ENCODE peak calls at places on chromosome 15, in nine cellular contexts. X is spleen, T is GM20000, L is heart left ventricle, R is osteocyte, I is transverse colon, W is cardiac fibroblast, F is AG04450, A is Calu3. O is an unnamed sample.

GRCh38 chr15:71411538-71412482 is 296.5 kb downstream of the THSD4 start:
- DNase-seq in R (no peak), W (peak), L (peak), F (no peak), A (peak), T (no peak), I (peak), X (no peak), O (no peak)

GRCh38 chr15:98884894-98885293 is 122.7 kb downstream of the PGPEP1L start:
- DNase-seq in W (no peak), I (no peak), R (no peak), L (no peak), T (no peak), F (no peak), X (no peak), A (no peak), O (no peak)

GRCh38 chr15:101810451-101810850 is 1.6 kb upstream of the OR4F15 start:
- DNase-seq in T (no peak), R (no peak), L (no peak), A (no peak), X (no peak), W (no peak), I (no peak), F (no peak), O (no peak)

GRCh38 chr15:65163041-65163440 is 22.1 kb downstream of the CLPX start:
- DNase-seq in T (no peak), A (no peak), X (no peak), L (no peak), R (no peak), W (no peak), I (no peak), F (no peak), O (no peak)

GRCh38 chr15:41474941-41475340 is 18.7 kb upstream of the ITPKA start:
- DNase-seq in X (no peak), T (no peak), R (no peak), F (no peak), A (no peak), L (no peak), W (no peak), I (peak), O (no peak)

GRCh38 chr15:65783872-65784271 is 8.2 kb downstream of the DENND4A start:
- DNase-seq in L (no peak), W (no peak), A (no peak), X (no peak), R (no peak), I (no peak), T (no peak), F (no peak), O (no peak)

GRCh38 chr15:29740692-29741311 is 81.5 kb downstream of the TJP1 start:
- DNase-seq in X (no peak), I (no peak), R (no peak), L (no peak), W (no peak), T (no peak), A (no peak), F (no peak), O (no peak)

GRCh38 chr15:40826123-40827075 is 2.1 kb downstream of the PPP1R14D start:
- DNase-seq in T (no peak), X (no peak), R (no peak), L (no peak), I (no peak), F (no peak), W (no peak), A (no peak), O (no peak)

GRCh38 chr15:64507293-64507802 is 47.0 kb downstream of the ZNF609 start:
- DNase-seq in A (peak), L (peak), I (peak), R (no peak), X (peak), T (peak), F (peak), W (peak), O (peak)

GRCh38 chr15:70140543-70141375 is 43.0 kb upstream of the TLE3 start:
- DNase-seq in R (no peak), F (no peak), I (no peak), W (peak), T (peak), A (peak), L (no peak), X (no peak), O (no peak)

GRCh38 chr15:93603550-93603949 is 514.5 kb upstream of the RGMA start:
- DNase-seq in T (no peak), A (no peak), F (no peak), X (no peak), R (no peak), W (no peak), L (no peak), I (no peak), O (no peak)

GRCh38 chr15:86624261-86625036 is 544.8 kb downstream of the AGBL1 start:
- DNase-seq in T (no peak), A (peak), L (peak), R (no peak), F (no peak), W (peak), X (no peak), I (peak), O (peak)

GRCh38 chr15:82132742-82133141 is 86.9 kb upstream of the MEX3B start:
- DNase-seq in W (peak), F (peak), T (no peak), R (no peak), A (no peak), I (no peak), L (no peak), X (no peak), O (no peak)

GRCh38 chr15:91311986-91312385 is 211.9 kb downstream of the SV2B start:
- DNase-seq in T (no peak), R (no peak), L (no peak), X (no peak), I (no peak), W (no peak), A (no peak), F (no peak), O (no peak)

GRCh38 chr15:98647026-98647773 is 1.1 kb upstream of the IGF1R start:
- DNase-seq in R (peak), X (peak), I (peak), A (peak), W (peak), L (peak), F (no peak), T (peak), O (peak)

GRCh38 chr15:86743283-86743903 is 663.7 kb downstream of the AGBL1 start:
- DNase-seq in T (no peak), W (no peak), R (no peak), A (peak), F (no peak), X (no peak), I (peak), L (no peak), O (peak)

GRCh38 chr15:59244337-59244736 is 37.7 kb downstream of the LDHAL6B start:
- DNase-seq in L (no peak), F (no peak), W (no peak), I (no peak), R (no peak), T (peak), X (no peak), A (peak), O (no peak)

GRCh38 chr15:72118400-72118978 is at the start of gene SENP8:
- DNase-seq in I (no peak), W (no peak), F (no peak), A (no peak), T (peak), X (no peak), R (no peak), L (no peak), O (peak)

GRCh38 chr15:29945943-29946591 is 123.8 kb upstream of the TJP1 start:
- DNase-seq in F (no peak), W (peak), I (no peak), R (no peak), T (no peak), A (no peak), X (no peak), L (no peak), O (no peak)

GRCh38 chr15:45543051-45543450 is 20.5 kb upstream of the SLC30A4 start:
- DNase-seq in I (no peak), W (no peak), R (no peak), T (no peak), L (no peak), A (no peak), F (no peak), X (no peak), O (no peak)

GRCh38 chr15:43105077-43105769 is 615 bp downstream of the UBR1 start:
- DNase-seq in R (no peak), A (peak), X (no peak), T (peak), L (no peak), F (no peak), W (no peak), I (peak), O (no peak)

GRCh38 chr15:56837281-56837680 is 81.2 kb upstream of the TCF12 start:
- DNase-seq in T (no peak), I (no peak), A (no peak), W (peak), L (no peak), R (no peak), X (no peak), F (peak), O (no peak)

GRCh38 chr15:23866832-23867231 is 179.7 kb upstream of the NDN start:
- DNase-seq in L (no peak), I (no peak), X (no peak), F (no peak), W (no peak), A (no peak), T (no peak), R (no peak), O (no peak)

GRCh38 chr15:96333194-96334016 is 2.9 kb downstream of the NR2F2 start:
- DNase-seq in I (peak), X (no peak), T (peak), W (peak), A (peak), L (no peak), F (no peak), R (no peak), O (peak)

GRCh38 chr15:25900901-25901300 is 37.8 kb upstream of the ATP10A start:
- DNase-seq in L (no peak), A (no peak), T (no peak), X (no peak), R (no peak), F (no peak), W (peak), I (no peak), O (no peak)

GRCh38 chr15:35134269-35134668 is 49.2 kb upstream of the NANOGP8 start:
- DNase-seq in F (no peak), A (no peak), I (no peak), X (no peak), W (no peak), T (no peak), L (no peak), R (no peak), O (no peak)

GRCh38 chr15:58438956-58439355 is 7.2 kb downstream of the LIPC start:
- DNase-seq in I (peak), T (peak), W (peak), A (peak), X (no peak), L (peak), F (peak), R (no peak), O (peak)

GRCh38 chr15:63192604-63193206 is 3.3 kb downstream of the RAB8B start:
- DNase-seq in L (no peak), X (no peak), F (no peak), R (no peak), A (no peak), I (no peak), W (no peak), T (no peak), O (no peak)

GRCh38 chr15:70765504-70766281 is 2.3 kb upstream of the UACA start:
- DNase-seq in I (no peak), F (no peak), W (peak), L (no peak), A (no peak), R (no peak), X (no peak), T (no peak), O (no peak)

GRCh38 chr15:70264014-70264492 is 166.3 kb upstream of the TLE3 start:
- DNase-seq in I (no peak), R (no peak), L (peak), A (no peak), F (no peak), W (peak), X (peak), T (no peak), O (peak)

GRCh38 chr15:57797608-57798267 is 91.2 kb downstream of the POLR2M start:
- DNase-seq in L (no peak), W (no peak), R (no peak), F (no peak), I (no peak), X (no peak), T (no peak), A (no peak), O (no peak)

GRCh38 chr15:82197734-82198594 is 64.6 kb downstream of the EFL1 start:
- DNase-seq in I (peak), F (peak), R (peak), T (peak), W (peak), A (peak), X (no peak), L (peak), O (peak)

GRCh38 chr15:80418892-80419537 is 14.8 kb downstream of the ARNT2 start:
- DNase-seq in T (no peak), R (no peak), F (peak), W (peak), X (no peak), L (no peak), I (no peak), A (peak), O (no peak)

GRCh38 chr15:80828796-80829195 is 49.6 kb downstream of the CEMIP start:
- DNase-seq in X (no peak), A (no peak), R (no peak), W (no peak), F (no peak), I (no peak), L (no peak), T (peak), O (no peak)

GRCh38 chr15:67125589-67126502 is 60.4 kb downstream of the SMAD3 start:
- DNase-seq in R (peak), T (no peak), F (peak), A (peak), X (peak), L (peak), W (peak), I (no peak), O (no peak)

GRCh38 chr15:29933043-29933442 is 110.8 kb upstream of the TJP1 start:
- DNase-seq in W (no peak), L (no peak), A (no peak), F (no peak), T (no peak), X (no peak), R (no peak), I (no peak), O (no peak)

GRCh38 chr15:55526559-55527036 is 18.6 kb upstream of the DNAAF4 start:
- DNase-seq in T (peak), A (peak), I (no peak), X (no peak), R (no peak), W (peak), F (peak), L (no peak), O (no peak)

GRCh38 chr15:68348064-68348463 is 70.5 kb downstream of the FEM1B start:
- DNase-seq in W (no peak), T (no peak), X (no peak), A (no peak), I (no peak), L (peak), R (peak), F (no peak), O (no peak)

GRCh38 chr15:80073197-80073596 is 13.7 kb downstream of the ZFAND6 start:
- DNase-seq in A (no peak), F (no peak), X (no peak), I (no peak), L (no peak), T (no peak), W (no peak), R (no peak), O (no peak)

GRCh38 chr15:38864122-38864521 is 299.5 kb upstream of the RASGRP1 start:
- DNase-seq in L (no peak), A (no peak), W (peak), T (no peak), R (no peak), F (no peak), I (no peak), X (no peak), O (no peak)
- TF ChIP-seq CTCF in L (no peak), A (no peak), W (peak), T (no peak), R (peak), F (peak), I (no peak), X (no peak), O (no peak)

GRCh38 chr15:62068071-62068786 is 1.5 kb downstream of the C2CD4A start:
- DNase-seq in I (peak), T (peak), A (peak), R (no peak), L (peak), F (no peak), W (peak), X (peak), O (peak)

GRCh38 chr15:62069551-62069950 is 2.8 kb downstream of the C2CD4A start:
- DNase-seq in X (no peak), F (no peak), T (no peak), W (no peak), L (no peak), I (no peak), R (no peak), A (no peak), O (no peak)

GRCh38 chr15:62067448-62068044 is 769 bp downstream of the C2CD4A start:
- DNase-seq in A (peak), F (no peak), W (peak), L (no peak), R (no peak), I (peak), T (peak), X (peak), O (peak)

GRCh38 chr15:62068787-62069170 is 2.0 kb downstream of the C2CD4A start:
- DNase-seq in X (no peak), I (no peak), F (no peak), R (no peak), T (no peak), W (peak), A (no peak), L (no peak), O (no peak)

DNA sequence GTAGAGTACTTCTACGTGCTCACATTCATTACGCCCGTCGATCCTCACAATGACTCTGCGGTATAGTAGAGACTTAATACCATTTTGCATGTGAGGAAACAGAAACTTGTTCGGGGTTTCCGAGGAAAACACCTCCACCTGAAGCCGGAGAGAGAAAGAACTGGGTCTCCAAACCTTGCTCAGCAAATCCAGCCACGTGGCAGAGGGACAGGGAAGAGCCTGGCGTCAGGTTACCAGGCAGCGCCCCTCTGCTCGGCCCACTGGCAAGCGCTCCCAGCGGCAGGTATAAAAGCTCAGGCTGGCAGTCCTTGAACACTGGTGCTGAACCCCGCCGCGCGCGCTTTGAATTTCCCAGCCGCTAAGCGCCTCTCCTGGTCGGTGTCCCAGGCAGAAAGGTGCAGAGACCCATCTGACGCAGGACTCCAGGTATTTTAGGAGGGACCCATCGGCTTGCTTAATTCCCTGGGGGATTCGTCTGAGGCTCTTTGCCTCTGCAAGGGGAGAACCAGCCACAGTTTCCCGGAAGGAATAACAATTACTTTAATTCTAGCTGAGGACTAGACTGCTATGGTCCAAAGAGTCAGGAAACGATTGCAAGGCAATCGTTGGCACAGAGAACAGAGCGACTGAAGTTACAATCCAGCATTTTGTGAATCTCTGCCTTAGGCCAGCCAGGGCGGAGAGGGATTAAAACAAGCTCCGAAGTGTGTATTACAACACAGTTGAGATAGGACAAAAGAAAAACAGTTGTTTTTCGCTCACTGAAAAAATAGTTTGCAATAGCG is at the start of gene C2CD4A:
- DNase-seq in A (peak), X (peak), L (peak), I (peak), F (no peak), R (peak), W (peak), T (peak), O (peak)
- TF ChIP-seq CTCF in A (no peak), X (no peak), L (no peak), I (no peak), F (peak), R (peak), W (peak), T (no peak), O (no peak)

DNA sequence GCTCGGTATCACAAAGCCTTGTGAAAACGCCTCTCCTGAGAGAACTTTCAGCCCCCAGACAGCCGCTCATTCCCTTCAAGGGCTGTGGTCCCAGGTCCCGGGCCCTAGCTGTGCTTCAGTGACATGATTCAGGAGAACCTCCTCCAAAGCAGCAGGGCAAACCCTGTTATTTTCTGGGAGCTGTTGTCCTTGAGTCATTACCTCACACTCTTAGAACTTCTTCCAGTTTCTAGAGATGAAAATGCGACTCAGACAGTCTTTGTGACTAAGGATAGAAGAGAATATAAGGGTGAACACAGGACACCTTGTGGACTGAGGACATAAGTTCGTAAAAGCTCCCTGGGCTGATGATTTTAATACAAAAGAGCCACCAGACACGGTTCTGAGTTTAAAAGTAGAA is 203.8 kb downstream of the RORA start:
- DNase-seq in A (no peak), F (no peak), W (no peak), L (no peak), X (no peak), I (no peak), T (no peak), R (no peak), O (no peak)
- TF ChIP-seq CTCF in A (no peak), F (no peak), W (no peak), L (no peak), X (no peak), I (no peak), T (no peak), R (no peak), O (no peak)

GRCh38 chr15:74787251-74788041 is 5.6 kb downstream of the CSK start:
- DNase-seq in I (peak), F (peak), T (peak), W (peak), R (no peak), X (peak), A (peak), L (peak), O (peak)
- TF ChIP-seq CTCF in I (peak), F (peak), T (peak), W (peak), R (peak), X (peak), A (peak), L (peak), O (peak)

GRCh38 chr15:77421370-77421700 is 647 bp downstream of the HMG20A start:
- DNase-seq in I (peak), W (no peak), R (no peak), F (no peak), L (no peak), T (no peak), X (no peak), A (peak), O (no peak)

GRCh38 chr15:77420610-77421369 is at the start of gene HMG20A:
- DNase-seq in F (peak), A (peak), X (peak), R (peak), T (peak), W (peak), I (peak), L (peak), O (peak)

GRCh38 chr15:77418341-77419049 is 1.4 kb downstream of the PEAK1 start:
- DNase-seq in L (no peak), T (no peak), I (no peak), R (no peak), F (no peak), W (peak), A (no peak), X (no peak), O (no peak)

GRCh38 chr15:77419050-77419835 is 661 bp downstream of the PEAK1 start:
- DNase-seq in R (peak), F (no peak), T (peak), X (peak), I (peak), L (peak), A (peak), W (peak), O (peak)

GRCh38 chr15:77419836-77420609 is at the start of gene PEAK1:
- DNase-seq in T (peak), F (peak), I (peak), R (peak), L (peak), X (peak), W (peak), A (peak), O (peak)
- TF ChIP-seq CTCF in T (no peak), F (no peak), I (no peak), R (no peak), L (no peak), X (no peak), W (no peak), A (no peak), O (no peak)

GRCh38 chr15:100124361-100124760 is 217.4 kb downstream of the ADAMTS17 start:
- DNase-seq in X (peak), R (no peak), I (no peak), A (no peak), F (no peak), L (no peak), W (no peak), T (no peak), O (no peak)
- TF ChIP-seq CTCF in X (no peak), R (no peak), I (no peak), A (no peak), F (no peak), L (no peak), W (no peak), T (no peak), O (no peak)